ENCODE peak calls at places on chromosome 14, in ten cellular contexts. K is cerebellar cortex; V is activated T-cell treated with anti-CD3 and anti-CD28 coated beads, Interleukin-2, amount 50 U/mL, for 72 hours; Q is Caki2; D is naive thymus-derived CD8-positive, alpha-beta T cell; H is neural progenitor cell; I is stimulated activated CD8-positive, alpha-beta memory T cell treated with anti-CD3 and anti-CD28 coated beads, Interleukin-4, amount 100 ng/mL, for 24 hours; N is PC-9; S is head of caudate nucleus; B is naive thymus-derived CD4-positive, alpha-beta T cell. O is an unnamed sample.

GRCh38 chr14:78022059-78022458 is 148.1 kb upstream of the NRXN3 start:
- DNase-seq in N (peak), S (peak), K (peak), Q (peak), H (peak), V (peak), B (no peak), D (no peak), I (peak), O (peak)

GRCh38 chr14:44211718-44212117 is 295.4 kb downstream of the FSCB start:
- DNase-seq in H (no peak), K (no peak), S (no peak), Q (no peak), V (no peak), B (no peak), D (no peak), I (no peak), N (no peak), O (no peak)

GRCh38 chr14:99182548-99183115 is 89.4 kb downstream of the BCL11B start:
- DNase-seq in H (no peak), V (peak), I (no peak), N (no peak), Q (no peak), K (no peak), D (no peak), B (no peak), S (no peak), O (no peak)

GRCh38 chr14:89853976-89854693 is 100.4 kb downstream of the EFCAB11 start:
- DNase-seq in H (no peak), K (no peak), I (no peak), S (no peak), B (no peak), N (no peak), Q (no peak), V (no peak), D (no peak), O (no peak)

GRCh38 chr14:23647619-23648018 is 11.5 kb downstream of the DHRS2 start:
- DNase-seq in I (no peak), H (no peak), Q (no peak), B (no peak), D (no peak), S (no peak), K (no peak), V (no peak), N (no peak), O (no peak)

GRCh38 chr14:103607039-103607668 is 21.9 kb upstream of the KLC1 start:
- DNase-seq in B (peak), N (no peak), V (peak), S (peak), H (peak), D (peak), I (peak), K (peak), Q (no peak), O (peak)

GRCh38 chr14:32077081-32078029 is at the start of gene ARHGAP5:
- DNase-seq in B (peak), S (no peak), Q (peak), I (peak), K (no peak), D (peak), V (peak), N (peak), H (peak), O (peak)

GRCh38 chr14:39977198-39977597 is 545.0 kb upstream of the FBXO33 start:
- DNase-seq in D (no peak), B (no peak), I (no peak), S (no peak), N (no peak), H (no peak), Q (no peak), V (no peak), K (no peak), O (no peak)

GRCh38 chr14:83548061-83548839 is 1981.7 kb upstream of the FLRT2 start:
- DNase-seq in S (no peak), Q (no peak), B (no peak), H (peak), D (no peak), K (no peak), I (no peak), N (no peak), V (no peak), O (no peak)

GRCh38 chr14:105091335-105092123 is 26.3 kb upstream of the GPR132 start:
- DNase-seq in N (peak), Q (peak), H (no peak), I (no peak), S (no peak), K (peak), B (no peak), V (no peak), D (no peak), O (peak)

GRCh38 chr14:68283378-68284123 is 464.0 kb downstream of the RAD51B start:
- DNase-seq in S (no peak), B (peak), I (peak), H (no peak), N (no peak), Q (no peak), K (no peak), D (peak), V (peak), O (no peak)

GRCh38 chr14:100526632-100527031 is 60.6 kb downstream of the BEGAIN start:
- DNase-seq in K (no peak), D (no peak), N (no peak), V (no peak), S (peak), I (no peak), H (no peak), Q (no peak), B (no peak), O (peak)

GRCh38 chr14:37457334-37457733 is 137.7 kb downstream of the FOXA1 start:
- DNase-seq in I (no peak), B (no peak), V (no peak), S (no peak), H (no peak), D (no peak), N (no peak), Q (no peak), K (no peak), O (no peak)

GRCh38 chr14:68363401-68363800 is 429.5 kb downstream of the ZFP36L1 start:
- DNase-seq in H (peak), I (no peak), N (no peak), B (no peak), V (no peak), S (no peak), D (no peak), K (no peak), Q (no peak), O (no peak)

GRCh38 chr14:39266589-39266870 is 32.8 kb downstream of the MIA2 start:
- DNase-seq in Q (no peak), I (no peak), B (no peak), N (peak), K (no peak), V (peak), S (peak), D (no peak), H (no peak), O (peak)

GRCh38 chr14:93073833-93074769 is 41.6 kb downstream of the ITPK1 start:
- DNase-seq in S (no peak), D (no peak), N (no peak), H (no peak), I (no peak), Q (no peak), K (no peak), B (no peak), V (no peak), O (no peak)

GRCh38 chr14:74965770-74966153 is 10.4 kb upstream of the PGF start:
- DNase-seq in N (no peak), B (no peak), S (no peak), H (no peak), D (no peak), V (no peak), I (no peak), K (no peak), Q (no peak), O (no peak)

GRCh38 chr14:104294628-104294982 is 156.2 kb downstream of the KIF26A start:
- DNase-seq in K (no peak), V (no peak), S (no peak), I (no peak), H (no peak), D (no peak), N (no peak), Q (no peak), B (no peak), O (peak)

GRCh38 chr14:24911324-24912095 is 138.4 kb downstream of the STXBP6 start:
- DNase-seq in N (no peak), I (no peak), V (no peak), H (no peak), B (no peak), D (no peak), S (no peak), K (no peak), Q (peak), O (peak)

GRCh38 chr14:77098470-77099353 is 654 bp downstream of the CIPC start:
- DNase-seq in B (no peak), S (peak), I (no peak), Q (no peak), H (peak), D (peak), N (peak), V (peak), K (peak), O (peak)

GRCh38 chr14:69261761-69262331 is 1.9 kb downstream of the GALNT16 start:
- DNase-seq in V (no peak), N (no peak), H (peak), S (no peak), D (no peak), B (no peak), I (no peak), Q (no peak), K (peak), O (peak)

GRCh38 chr14:63224196-63224595 is 20.0 kb downstream of the RHOJ start:
- DNase-seq in N (no peak), K (no peak), H (peak), D (no peak), B (no peak), Q (no peak), V (no peak), I (no peak), S (no peak), O (no peak)

GRCh38 chr14:93830753-93831461 is 42.6 kb upstream of the PRIMA1 start:
- DNase-seq in D (no peak), V (no peak), K (no peak), N (no peak), I (no peak), B (no peak), H (no peak), S (no peak), Q (no peak), O (no peak)

GRCh38 chr14:34301107-34301734 is 160.8 kb downstream of the SPTSSA start:
- DNase-seq in S (no peak), Q (peak), D (no peak), N (peak), V (peak), H (peak), I (no peak), K (peak), B (no peak), O (peak)

GRCh38 chr14:28113311-28113710 is 653.3 kb upstream of the FOXG1 start:
- DNase-seq in D (no peak), N (no peak), B (no peak), K (no peak), H (no peak), I (no peak), S (no peak), V (no peak), Q (no peak), O (no peak)

GRCh38 chr14:58100735-58101368 is 51.2 kb downstream of the ARMH4 start:
- DNase-seq in D (no peak), N (no peak), K (no peak), B (no peak), I (no peak), H (no peak), V (no peak), Q (peak), S (no peak), O (no peak)

GRCh38 chr14:56129941-56130340 is 11.7 kb downstream of the PELI2 start:
- DNase-seq in K (no peak), I (no peak), D (no peak), S (no peak), V (no peak), H (peak), B (no peak), Q (no peak), N (no peak), O (no peak)

GRCh38 chr14:73462815-73463214 is 4.5 kb upstream of the NUMB start:
- DNase-seq in N (no peak), D (no peak), V (no peak), S (no peak), Q (peak), B (no peak), I (no peak), H (no peak), K (peak), O (no peak)

GRCh38 chr14:32399920-32400319 is 70.8 kb downstream of the AKAP6 start:
- DNase-seq in V (no peak), N (no peak), K (no peak), Q (no peak), D (no peak), I (no peak), H (no peak), S (no peak), B (no peak), O (no peak)

GRCh38 chr14:44941591-44941990 is 20.2 kb downstream of the KLHL28 start:
- DNase-seq in Q (no peak), S (no peak), D (no peak), V (no peak), K (no peak), I (no peak), B (no peak), N (no peak), H (no peak), O (no peak)

GRCh38 chr14:91503000-91503504 is 7.1 kb downstream of the PPP4R3A start:
- DNase-seq in H (no peak), Q (no peak), V (no peak), B (no peak), K (no peak), I (no peak), D (no peak), S (no peak), N (no peak), O (no peak)

GRCh38 chr14:30221546-30221945 is 293.9 kb upstream of the PRKD1 start:
- DNase-seq in K (no peak), B (no peak), S (no peak), H (no peak), Q (no peak), V (no peak), I (no peak), D (no peak), N (no peak), O (no peak)

GRCh38 chr14:41761204-41761603 is 154.5 kb downstream of the LRFN5 start:
- DNase-seq in B (no peak), D (no peak), V (no peak), I (no peak), H (no peak), S (no peak), N (no peak), K (no peak), Q (no peak), O (no peak)

GRCh38 chr14:68589447-68590232 is 203.2 kb downstream of the ZFP36L1 start:
- DNase-seq in K (no peak), N (no peak), Q (no peak), S (no peak), D (no peak), H (no peak), B (no peak), V (no peak), I (no peak), O (no peak)

GRCh38 chr14:24984846-24985589 is 64.9 kb downstream of the STXBP6 start:
- DNase-seq in D (no peak), S (no peak), N (no peak), B (no peak), V (no peak), H (no peak), Q (no peak), K (no peak), I (no peak), O (peak)

GRCh38 chr14:67480011-67480410 is 8.5 kb downstream of the TMEM229B start:
- DNase-seq in N (no peak), H (no peak), V (no peak), S (no peak), I (no peak), D (no peak), B (no peak), K (no peak), Q (no peak), O (no peak)

GRCh38 chr14:62213516-62213915 is 451.3 kb downstream of the SNAPC1 start:
- DNase-seq in Q (no peak), N (no peak), D (no peak), I (no peak), S (no peak), K (no peak), V (no peak), B (no peak), H (no peak), O (no peak)

GRCh38 chr14:90382491-90383125 is 14.2 kb upstream of the CALM1 start:
- DNase-seq in N (peak), H (peak), K (peak), Q (no peak), S (peak), B (peak), V (peak), D (peak), I (peak), O (peak)